ENCODE peak calls at places on chromosomes 5 and 9, in nine cellular contexts. B is hepatocyte; P is spleen; K is HAP-1; Z is fibroblast of mammary gland; H is thyroid gland; V is HFF-Myc; G is CD4-positive, CD25-positive, alpha-beta regulatory T cell; T is kidney epithelial cell. U is an unnamed sample.

GRCh38 chr9:28764532-28764931 is 1191.3 kb upstream of the C9orf72 start:
- DNase-seq in B (no peak), P (no peak), K (no peak), Z (no peak), H (no peak), V (no peak), G (no peak), T (no peak), U (no peak)

GRCh38 chr5:159905496-159905895 is 10.8 kb upstream of the ADRA1B start:
- DNase-seq in B (peak; percentile 47), P (no peak), K (no peak), Z (peak; percentile 93), H (no peak), V (no peak), G (no peak), T (peak; percentile 97), U (no peak)

GRCh38 chr5:138096997-138097828 is 13.4 kb downstream of the WNT8A start:
- DNase-seq in B (no peak), P (no peak), K (no peak), Z (no peak), H (no peak), V (no peak), G (no peak), T (no peak), U (no peak)

GRCh38 chr9:10804486-10804885 is 191.7 kb upstream of the PTPRD start:
- DNase-seq in B (no peak), P (no peak), K (no peak), Z (no peak), H (no peak), V (no peak), G (no peak), T (no peak), U (no peak)

GRCh38 chr5:81232449-81233079 is 558 bp upstream of the CKMT2 start:
- DNase-seq in B (no peak), P (no peak), K (no peak), Z (peak; percentile 69), H (peak; percentile 38), V (peak; percentile 10), G (no peak), T (no peak), U (no peak)

GRCh38 chr5:123080215-123080614 is 8.8 kb upstream of the PRDM6 start:
- DNase-seq in B (no peak), P (no peak), K (no peak), Z (no peak), H (no peak), V (no peak), G (no peak), T (no peak), U (no peak)

GRCh38 chr9:127910613-127911205 is 6.1 kb downstream of the ST6GALNAC4 start:
- DNase-seq in B (no peak), P (no peak), K (no peak), Z (peak; percentile 43), H (no peak), V (no peak), G (no peak), T (no peak), U (no peak)

GRCh38 chr5:58156977-58157701 is 302.7 kb downstream of the PLK2 start:
- DNase-seq in B (peak; percentile 11), P (no peak), K (no peak), Z (peak; percentile 54), H (no peak), V (no peak), G (no peak), T (peak; percentile 10), U (no peak)

GRCh38 chr5:28301676-28302075 is 1263.3 kb upstream of the CDH9 start:
- DNase-seq in B (peak; percentile 11), P (no peak), K (no peak), Z (peak; percentile 84), H (no peak), V (peak; percentile 5), G (no peak), T (peak; percentile 25), U (no peak)

GRCh38 chr9:5793812-5794211 is 39.1 kb downstream of the ERMP1 start:
- DNase-seq in B (no peak), P (no peak), K (no peak), Z (no peak), H (no peak), V (no peak), G (peak; percentile 16), T (no peak), U (no peak)

GRCh38 chr9:105856020-105856419 is 161.7 kb downstream of the TMEM38B start:
- DNase-seq in B (no peak), P (no peak), K (no peak), Z (no peak), H (no peak), V (no peak), G (no peak), T (no peak), U (no peak)

GRCh38 chr9:126965541-126966428 is 51.2 kb downstream of the RALGPS1 start:
- DNase-seq in B (peak; percentile 43), P (no peak), K (peak; percentile 64), Z (peak; percentile 71), H (no peak), V (peak; percentile 20), G (peak; percentile 52), T (no peak), U (peak; percentile 18)

GRCh38 chr9:113154936-113155335 is 4.1 kb downstream of the SLC31A2 start:
- DNase-seq in B (no peak), P (no peak), K (no peak), Z (peak; percentile 47), H (no peak), V (no peak), G (no peak), T (no peak), U (no peak)

GRCh38 chr5:134129411-134130238 is 15.1 kb downstream of the TCF7 start:
- DNase-seq in B (no peak), P (peak; percentile 80), K (no peak), Z (no peak), H (no peak), V (no peak), G (no peak), T (no peak), U (no peak)

GRCh38 chr5:129905467-129906176 is 1.4 kb downstream of the CHSY3 start:
- DNase-seq in B (peak; percentile 51), P (no peak), K (peak; percentile 7), Z (peak; percentile 21), H (peak; percentile 25), V (no peak), G (no peak), T (no peak), U (no peak)

GRCh38 chr5:90569084-90569483 is 10.5 kb downstream of the ADGRV1 start:
- DNase-seq in B (no peak), P (no peak), K (no peak), Z (no peak), H (no peak), V (no peak), G (no peak), T (no peak), U (no peak)

GRCh38 chr5:33579163-33579562 is 138.4 kb downstream of the TARS1 start:
- DNase-seq in B (no peak), P (no peak), K (no peak), Z (no peak), H (no peak), V (no peak), G (no peak), T (no peak), U (no peak)

GRCh38 chr5:10452768-10453331 is 11.2 kb downstream of the ROPN1L start:
- DNase-seq in B (peak; percentile 77), P (no peak), K (no peak), Z (peak; percentile 93), H (peak; percentile 20), V (peak; percentile 71), G (peak; percentile 67), T (peak; percentile 58), U (no peak)

GRCh38 chr5:142587354-142587965 is 98.4 kb downstream of the FGF1 start:
- DNase-seq in B (peak; percentile 61), P (no peak), K (peak; percentile 48), Z (peak; percentile 59), H (no peak), V (no peak), G (peak; percentile 23), T (no peak), U (peak; percentile 45)

GRCh38 chr5:167899490-167899889 is 392.0 kb upstream of the WWC1 start:
- DNase-seq in B (no peak), P (no peak), K (no peak), Z (peak; percentile 63), H (no peak), V (peak; percentile 20), G (no peak), T (peak; percentile 38), U (no peak)

GRCh38 chr5:141507387-141508091 is 18.7 kb downstream of the PCDHGC5 start:
- DNase-seq in B (peak; percentile 52), P (no peak), K (no peak), Z (peak; percentile 94), H (no peak), V (peak; percentile 75), G (no peak), T (no peak), U (no peak)

GRCh38 chr9:34384368-34385165 is 7.9 kb upstream of the MYORG start:
- DNase-seq in B (no peak), P (no peak), K (peak; percentile 1), Z (peak; percentile 54), H (no peak), V (no peak), G (no peak), T (no peak), U (no peak)

GRCh38 chr9:89496645-89497044 is 1.3 kb downstream of the SEMA4D start:
- DNase-seq in B (no peak), P (peak; percentile 87), K (no peak), Z (no peak), H (no peak), V (no peak), G (no peak), T (no peak), U (no peak)
- H3K4me3 ChIP-seq in B (peak overlapping the region; percentile 85), P (peak overlapping the region; percentile 77), K (peak overlapping the region; percentile 64), Z (no peak overlapping the region), H (no peak overlapping the region), V (peak overlapping the region; percentile 57), G (peak overlapping the region; percentile 92), T (peak overlapping the region; percentile 73), U (no peak overlapping the region)

GRCh38 chr9:35617548-35617947 is 665 bp downstream of the CD72 start:
- DNase-seq in B (no peak), P (no peak), K (no peak), Z (no peak), H (no peak), V (no peak), G (no peak), T (no peak), U (no peak)
- H3K4me3 ChIP-seq in B (no peak overlapping the region), P (peak overlapping the region; percentile 58), K (no peak overlapping the region), Z (no peak overlapping the region), H (no peak overlapping the region), V (no peak overlapping the region), G (peak overlapping the region; percentile 79), T (no peak overlapping the region), U (peak overlapping the region; percentile 41)

DNA sequence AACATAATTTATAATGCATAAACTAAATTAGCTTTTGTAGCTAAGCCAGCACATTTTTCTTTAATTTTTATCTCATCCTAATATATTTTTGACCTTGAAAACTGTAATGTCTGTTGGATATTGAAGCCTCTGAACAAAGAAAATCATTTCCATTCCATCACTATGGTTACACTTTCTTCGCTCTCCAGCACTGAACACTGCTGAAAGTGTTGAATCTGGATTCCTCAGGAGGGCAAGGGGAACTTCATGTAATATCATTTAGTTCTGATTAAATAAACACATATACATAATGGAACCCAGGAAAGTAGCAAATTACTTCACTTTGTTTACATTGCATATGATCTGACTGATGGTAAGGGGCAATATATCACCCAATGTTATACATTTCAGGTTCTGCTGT is 329.2 kb downstream of the ELAVL2 start:
- DNase-seq in B (no peak), P (no peak), K (no peak), Z (no peak), H (no peak), V (no peak), G (no peak), T (no peak), U (no peak)
- H3K4me3 ChIP-seq in B (no peak overlapping the region), P (no peak overlapping the region), K (no peak overlapping the region), Z (no peak overlapping the region), H (no peak overlapping the region), V (no peak overlapping the region), G (no peak overlapping the region), T (no peak overlapping the region), U (no peak overlapping the region)

GRCh38 chr9:136845465-136846261 is 3.4 kb downstream of the AJM1 start:
- DNase-seq in B (no peak), P (no peak), K (no peak), Z (no peak), H (no peak), V (no peak), G (no peak), T (no peak), U (no peak)
- H3K4me3 ChIP-seq in B (no peak overlapping the region), P (no peak overlapping the region), K (no peak overlapping the region), Z (no peak overlapping the region), H (no peak overlapping the region), V (no peak overlapping the region), G (no peak overlapping the region), T (no peak overlapping the region), U (no peak overlapping the region)

U was measured in iPS DF 6.9.